ENCODE peak calls at places on chromosomes 13 and 19, in five cellular contexts. G is heart right ventricle; V is effector memory CD4-positive, alpha-beta T cell; Q is substantia nigra; K is epithelial cell of prostate. X is an unnamed sample.

GRCh38 chr19:54633401-54633800 is 3.1 kb downstream of the LILRB1 start:
- DNase-seq in G (no peak), V (no peak), Q (no peak), K (no peak), X (no peak)

GRCh38 chr13:25281193-25281936 is 5.9 kb downstream of the MTMR6 start:
- DNase-seq in G (no peak), V (no peak), Q (no peak), K (no peak), X (no peak)

GRCh38 chr13:98405107-98405571 is 171.8 kb downstream of the STK24 start:
- DNase-seq in G (no peak), V (no peak), Q (peak), K (no peak), X (no peak)

GRCh38 chr13:24911135-24911524 is 147.2 kb downstream of the RNF17 start:
- DNase-seq in G (no peak), V (no peak), Q (no peak), K (no peak), X (no peak)

GRCh38 chr19:15225797-15226196 is 6.5 kb downstream of the EPHX3 start:
- DNase-seq in G (peak), V (no peak), Q (no peak), K (no peak), X (no peak)

GRCh38 chr13:88246239-88246638 is 575.1 kb downstream of the SLITRK5 start:
- DNase-seq in G (no peak), V (no peak), Q (no peak), K (no peak), X (no peak)

GRCh38 chr19:55080121-55080914 is 4.6 kb downstream of the EPS8L1 start:
- DNase-seq in G (peak), V (peak), Q (no peak), K (no peak), X (peak)

GRCh38 chr13:29543230-29544215 is 52.0 kb downstream of the SLC7A1 start:
- DNase-seq in G (no peak), V (no peak), Q (no peak), K (no peak), X (no peak)

GRCh38 chr13:30312859-30313258 is 5.5 kb upstream of the KATNAL1 start:
- DNase-seq in G (no peak), V (no peak), Q (no peak), K (no peak), X (no peak)

GRCh38 chr13:70249332-70250064 is 141.2 kb upstream of the KLHL1 start:
- DNase-seq in G (no peak), V (no peak), Q (no peak), K (peak), X (no peak)

GRCh38 chr13:76222511-76222910 is 586.4 kb downstream of the LMO7 start:
- DNase-seq in G (no peak), V (no peak), Q (no peak), K (no peak), X (no peak)

GRCh38 chr13:26425439-26426358 is 131.8 kb upstream of the WASF3 start:
- DNase-seq in G (peak), V (no peak), Q (no peak), K (no peak), X (peak)

GRCh38 chr19:43362179-43362578 is 8.7 kb downstream of the CD177 start:
- DNase-seq in G (no peak), V (no peak), Q (no peak), K (no peak), X (no peak)

GRCh38 chr19:23699521-23699860 is 12.5 kb upstream of the ZNF675 start:
- DNase-seq in G (no peak), V (no peak), Q (no peak), K (no peak), X (no peak)

GRCh38 chr19:52991484-52991883 is 22.2 kb upstream of the ERVV-1 start:
- DNase-seq in G (no peak), V (no peak), Q (no peak), K (no peak), X (no peak)

GRCh38 chr13:107534548-107534947 is 680.8 kb downstream of the LIG4 start:
- DNase-seq in G (no peak), V (no peak), Q (no peak), K (no peak), X (no peak)

GRCh38 chr19:13729859-13730258 is 34.5 kb upstream of the MRI1 start:
- DNase-seq in G (no peak), V (no peak), Q (no peak), K (no peak), X (no peak)

GRCh38 chr19:15114153-15114540 is 6.9 kb downstream of the SYDE1 start:
- DNase-seq in G (no peak), V (no peak), Q (no peak), K (no peak), X (no peak)

GRCh38 chr19:17419154-17419490 is 725 bp upstream of the MVB12A start:
- DNase-seq in G (no peak), V (no peak), Q (no peak), K (no peak), X (no peak)

GRCh38 chr19:20968092-20968491 is 45.0 kb downstream of the ZNF85 start:
- DNase-seq in G (no peak), V (no peak), Q (no peak), K (no peak), X (no peak)

GRCh38 chr19:11479470-11480080 is 1.3 kb downstream of the ELAVL3 start:
- DNase-seq in G (no peak), V (no peak), Q (peak), K (no peak), X (no peak)

GRCh38 chr13:77300176-77301141 is 26.4 kb downstream of the MYCBP2 start:
- DNase-seq in G (no peak), V (no peak), Q (no peak), K (no peak), X (no peak)

GRCh38 chr19:52542984-52543664 is 15.7 kb downstream of the ZNF808 start:
- DNase-seq in G (no peak), V (peak), Q (no peak), K (no peak), X (no peak)

GRCh38 chr19:8069116-8069973 is 16.8 kb downstream of the CCL25 start:
- DNase-seq in G (no peak), V (no peak), Q (peak), K (no peak), X (no peak)

GRCh38 chr19:47448360-47448727 is 23.3 kb downstream of the SLC8A2 start:
- DNase-seq in G (no peak), V (no peak), Q (no peak), K (no peak), X (no peak)

GRCh38 chr13:30713133-30713532 is 22.2 kb upstream of the ALOX5AP start:
- DNase-seq in G (no peak), V (no peak), Q (peak), K (no peak), X (no peak)

GRCh38 chr13:68168448-68168847 is 938.3 kb upstream of the PCDH9 start:
- DNase-seq in G (no peak), V (no peak), Q (no peak), K (no peak), X (no peak)

GRCh38 chr13:46749951-46750350 is 47.0 kb downstream of the ESD start:
- DNase-seq in G (no peak), V (no peak), Q (no peak), K (no peak), X (no peak)

GRCh38 chr19:10968527-10969081 is 7.8 kb downstream of the SMARCA4 start:
- DNase-seq in G (no peak), V (no peak), Q (no peak), K (no peak), X (no peak)

GRCh38 chr13:40706439-40706838 is 40.0 kb upstream of the FOXO1 start:
- DNase-seq in G (no peak), V (no peak), Q (no peak), K (no peak), X (no peak)

GRCh38 chr13:48873598-48873997 is 102.1 kb upstream of the FNDC3A start:
- DNase-seq in G (no peak), V (no peak), Q (no peak), K (no peak), X (no peak)

GRCh38 chr19:40549007-40549708 is 27.5 kb upstream of the SHKBP1 start:
- DNase-seq in G (peak), V (peak), Q (no peak), K (no peak), X (peak)

GRCh38 chr13:99331881-99332293 is 24.7 kb upstream of the GPR183 start:
- DNase-seq in G (no peak), V (no peak), Q (no peak), K (no peak), X (no peak)

GRCh38 chr13:42478531-42479156 is 95.3 kb upstream of the TNFSF11 start:
- DNase-seq in G (no peak), V (no peak), Q (no peak), K (no peak), X (no peak)

GRCh38 chr13:113845723-113846638 is 17.9 kb downstream of the GAS6 start:
- DNase-seq in G (no peak), V (no peak), Q (no peak), K (no peak), X (peak)

GRCh38 chr13:71867101-71867814 is at the start of gene DACH1:
- DNase-seq in G (peak), V (no peak), Q (no peak), K (no peak), X (peak)

GRCh38 chr13:46071590-46072249 is 19.2 kb upstream of the ZC3H13 start:
- DNase-seq in G (no peak), V (no peak), Q (no peak), K (no peak), X (no peak)

GRCh38 chr13:107210216-107211010 is 642.5 kb upstream of the ARGLU1 start:
- DNase-seq in G (no peak), V (no peak), Q (no peak), K (no peak), X (no peak)

DNA sequence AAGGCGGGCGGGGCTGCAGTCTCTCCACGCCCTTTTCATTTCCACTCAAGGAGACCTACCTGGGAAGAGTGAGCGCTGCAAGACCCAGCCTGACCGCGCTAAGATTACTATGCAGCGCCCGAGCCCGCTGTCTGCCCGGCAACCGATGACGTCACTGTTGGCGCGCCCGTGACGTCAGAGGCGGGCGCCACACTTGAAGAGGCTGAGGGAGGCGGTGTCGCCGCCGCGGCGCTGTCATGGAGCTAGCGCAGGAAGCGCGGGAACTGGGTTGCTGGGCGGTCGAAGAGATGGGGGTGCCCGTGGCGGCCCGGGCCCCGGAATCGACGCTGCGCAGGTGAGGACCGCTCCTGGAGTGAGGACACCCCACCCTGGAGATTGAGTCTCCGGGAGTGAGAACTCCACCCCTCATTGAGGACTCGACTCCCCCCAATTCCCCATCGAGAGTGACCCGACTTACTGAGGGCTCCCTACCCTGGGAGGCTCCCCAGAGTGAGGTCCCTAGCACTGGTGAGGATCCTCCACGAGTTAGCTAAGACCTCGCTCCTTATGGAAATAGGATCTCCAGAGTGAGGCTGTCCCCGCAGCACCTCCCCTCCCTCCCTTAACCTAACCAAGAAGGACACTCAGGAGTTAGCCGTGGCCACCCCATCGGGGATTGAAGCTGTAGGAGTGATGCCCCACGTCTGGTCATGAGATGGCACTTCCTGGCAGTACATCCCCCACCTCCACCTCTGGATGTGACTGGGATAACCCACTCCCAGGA is at the start of gene HAUS5:
- DNase-seq in G (peak), V (peak), Q (peak), K (peak), X (peak)
- H3K27ac ChIP-seq in G (peak), V (peak), Q (peak), K (no peak), X (peak)

DNA sequence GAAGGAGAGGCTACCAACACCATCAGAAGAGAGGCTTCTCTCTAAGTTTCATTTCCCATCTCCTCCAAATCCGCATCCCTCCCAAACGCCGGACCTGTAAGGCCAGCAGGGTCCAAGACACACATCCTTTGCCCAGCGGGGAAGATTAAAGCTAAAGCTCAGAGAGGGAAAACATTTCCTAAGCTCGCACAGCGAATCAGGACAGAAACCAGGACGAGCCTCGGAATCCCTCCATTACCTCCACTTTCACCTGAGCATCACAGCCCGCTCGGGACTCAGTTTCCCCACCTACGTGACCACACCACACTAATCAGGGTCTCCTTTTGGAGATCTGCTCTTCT is 711 bp upstream of the FOSB start:
- DNase-seq in G (no peak), V (no peak), Q (no peak), K (no peak), X (no peak)
- H3K27ac ChIP-seq in G (peak), V (peak), Q (peak), K (peak), X (peak)

DNA sequence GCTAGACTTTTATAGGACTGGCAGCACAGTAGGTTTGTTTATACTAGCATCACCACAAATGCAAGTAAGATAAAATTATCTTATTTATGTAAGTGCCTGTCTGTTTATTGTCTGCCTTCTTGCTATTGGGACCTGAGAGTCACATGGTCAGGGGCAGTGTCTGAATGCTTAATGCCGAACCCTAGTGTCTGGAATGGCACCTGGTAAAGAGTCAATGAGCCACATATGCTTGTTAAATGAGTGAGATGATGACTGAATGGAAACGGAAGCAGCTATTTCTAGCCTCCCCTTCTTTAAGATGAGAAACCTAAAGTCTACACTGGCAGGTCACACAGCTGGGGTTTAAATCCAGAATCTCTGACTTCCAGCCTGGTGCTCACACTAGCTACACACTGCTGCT is 92.2 kb downstream of the STOML3 start:
- DNase-seq in G (no peak), V (no peak), Q (no peak), K (no peak), X (no peak)
- H3K27ac ChIP-seq in G (no peak), V (no peak), Q (no peak), K (no peak), X (no peak)

DNA sequence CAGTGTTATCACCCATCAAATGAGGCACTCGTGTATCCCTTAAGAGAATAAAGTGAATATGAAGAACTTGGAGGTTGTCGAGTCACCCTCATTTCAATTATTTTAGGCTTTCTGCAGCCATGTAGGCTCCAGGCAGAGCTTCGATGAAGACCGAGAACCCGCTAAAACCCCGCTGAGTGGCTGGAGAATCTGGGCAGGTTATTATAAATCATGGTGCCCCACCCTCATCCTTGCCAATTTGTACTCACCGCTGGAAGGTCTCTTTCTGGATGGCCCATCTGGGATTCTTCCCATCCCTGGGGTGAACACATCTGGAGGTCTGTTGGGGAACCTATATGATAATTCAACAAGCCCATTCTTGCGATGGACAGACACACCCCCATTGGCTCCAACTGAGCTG is 190.8 kb downstream of the ZNF536 start:
- DNase-seq in G (no peak), V (no peak), Q (no peak), K (no peak), X (no peak)
- H3K27ac ChIP-seq in G (no peak), V (no peak), Q (peak), K (no peak), X (no peak)

DNA sequence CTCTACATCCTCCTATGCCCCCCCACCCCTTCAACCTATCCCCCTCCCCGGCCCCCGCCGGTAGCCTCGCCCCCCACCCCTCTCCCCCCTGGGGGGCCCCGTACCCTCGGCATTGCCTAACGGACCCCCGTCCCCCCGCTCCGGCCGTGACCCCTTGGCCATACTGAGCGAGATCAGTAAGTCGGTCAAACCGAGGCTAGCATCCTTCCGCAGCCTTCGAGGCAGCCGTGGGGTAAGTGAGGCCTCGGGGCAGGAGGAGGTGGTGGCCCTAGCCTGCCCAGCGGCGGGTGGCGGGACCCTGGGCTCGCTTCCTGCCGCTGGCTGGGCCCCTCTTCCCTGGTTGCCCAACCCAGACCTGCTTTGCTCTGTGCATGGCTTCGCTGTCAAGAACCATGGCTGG is 6.5 kb downstream of the TRIP10 start:
- DNase-seq in G (no peak), V (no peak), Q (no peak), K (no peak), X (no peak)
- H3K27ac ChIP-seq in G (no peak), V (no peak), Q (no peak), K (peak), X (peak)

GRCh38 chr19:50513746-50514345 is at the start of gene ASPDH:
- DNase-seq in G (no peak), V (no peak), Q (peak), K (no peak), X (no peak)
- H3K27ac ChIP-seq in G (no peak), V (no peak), Q (peak), K (no peak), X (no peak)

GRCh38 chr19:3683405-3683865 is 16.8 kb downstream of the PIP5K1C start:
- DNase-seq in G (peak), V (no peak), Q (no peak), K (no peak), X (peak)

GRCh38 chr19:3683866-3684816 is 16.1 kb downstream of the PIP5K1C start:
- DNase-seq in G (no peak), V (no peak), Q (no peak), K (no peak), X (no peak)

GRCh38 chr19:3687393-3687773 is 12.9 kb downstream of the PIP5K1C start:
- DNase-seq in G (no peak), V (no peak), Q (no peak), K (no peak), X (no peak)

GRCh38 chr19:3682741-3683404 is 17.4 kb downstream of the PIP5K1C start:
- DNase-seq in G (no peak), V (no peak), Q (no peak), K (no peak), X (peak)

GRCh38 chr19:3684817-3685410 is 15.4 kb downstream of the PIP5K1C start:
- DNase-seq in G (no peak), V (no peak), Q (no peak), K (no peak), X (no peak)
- H3K27ac ChIP-seq in G (no peak), V (no peak), Q (no peak), K (no peak), X (peak)

GRCh38 chr13:112205990-112206389 is 139.0 kb downstream of the SOX1 start:
- DNase-seq in G (no peak), V (no peak), Q (peak), K (no peak), X (no peak)

GRCh38 chr13:112209266-112209665 is 142.3 kb downstream of the SOX1 start:
- DNase-seq in G (no peak), V (no peak), Q (no peak), K (no peak), X (no peak)

GRCh38 chr13:112204881-112205327 is 138.0 kb downstream of the SOX1 start:
- DNase-seq in G (peak), V (no peak), Q (no peak), K (no peak), X (no peak)

GRCh38 chr13:112208656-112209055 is 141.7 kb downstream of the SOX1 start:
- DNase-seq in G (no peak), V (no peak), Q (no peak), K (no peak), X (no peak)

GRCh38 chr13:112207124-112207523 is 140.2 kb downstream of the SOX1 start:
- DNase-seq in G (no peak), V (no peak), Q (no peak), K (no peak), X (no peak)
- H3K27ac ChIP-seq in G (no peak), V (no peak), Q (no peak), K (no peak), X (no peak)

DNA sequence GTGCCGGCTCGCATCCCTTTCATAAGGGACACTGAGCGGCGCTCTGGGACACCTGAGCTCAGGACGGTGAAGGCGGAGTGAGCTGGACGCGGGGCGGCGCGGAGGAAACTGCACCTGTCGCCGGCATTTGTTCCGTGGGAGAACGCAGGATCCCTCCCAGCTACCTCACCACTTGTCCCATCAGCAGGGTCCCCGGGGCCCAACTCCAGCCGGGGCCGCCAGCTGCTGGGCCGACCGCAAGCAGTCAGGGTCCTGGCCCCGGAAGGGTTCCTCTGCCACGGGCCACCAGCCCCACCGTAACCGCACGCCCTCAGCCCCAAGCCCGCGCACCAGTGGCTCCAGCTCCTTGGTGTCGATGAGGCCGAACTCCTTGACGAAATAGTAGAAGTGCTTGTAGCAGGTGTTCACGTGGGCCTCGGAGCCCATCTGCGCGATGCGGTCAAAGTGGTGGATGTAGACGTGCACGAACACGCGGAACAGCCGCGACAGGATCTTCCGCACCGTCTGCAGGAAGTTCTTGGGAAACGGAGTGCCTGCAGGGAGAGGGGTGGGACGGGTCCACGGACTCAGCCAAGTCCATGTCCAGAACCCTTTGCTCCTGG is 19.5 kb downstream of the MOB3A start:
- DNase-seq in G (no peak), V (no peak), Q (no peak), K (no peak), X (no peak)
- H3K27ac ChIP-seq in G (no peak), V (no peak), Q (no peak), K (no peak), X (no peak)